ENCODE peak calls at places on chromosomes 13 and 19, in seven cellular contexts. A is AG04449; Y is activated CD4-positive, alpha-beta T cell treated with anti-CD3 and anti-CD28 coated beads for 24 hours; Z is NK-92 treated with Interleukin-12 subunit alpha and Interleukin-12 subunit beta, amount 100 ng/mL, for 24 hours; N is stimulated activated CD8-positive, alpha-beta memory T cell treated with anti-CD3 and anti-CD28 coated beads, Interleukin-2, amount 100 ng/mL, for 48 hours; V is globus pallidus; O is iris pigment epithelial cell. L is an unnamed sample.

GRCh38 chr19:7925171-7925837 is 631 bp downstream of the CTXN1 start:
- DNase-seq in A (no peak), Y (peak; percentile 74), Z (no peak), N (peak; percentile 79), V (no peak), O (peak; percentile 54), L (peak; percentile 68)

GRCh38 chr13:78650725-78651083 is 8.3 kb downstream of the OBI1 start:
- DNase-seq in A (no peak), Y (no peak), Z (no peak), N (no peak), V (no peak), O (no peak), L (no peak)

GRCh38 chr19:39038098-39038497 is 5.7 kb upstream of the FBXO27 start:
- DNase-seq in A (no peak), Y (no peak), Z (no peak), N (no peak), V (peak; percentile 50), O (peak; percentile 63), L (peak; percentile 19)

GRCh38 chr19:18590273-18591272 is 2.0 kb downstream of the REX1BD start:
- DNase-seq in A (no peak), Y (no peak), Z (no peak), N (no peak), V (peak; percentile 86), O (peak; percentile 84), L (peak; percentile 69)

GRCh38 chr19:8209965-8210659 is 942 bp downstream of the CERS4 start:
- DNase-seq in A (no peak), Y (no peak), Z (no peak), N (no peak), V (no peak), O (no peak), L (no peak)

GRCh38 chr19:29484876-29485275 is 40.9 kb upstream of the VSTM2B start:
- DNase-seq in A (no peak), Y (no peak), Z (no peak), N (no peak), V (no peak), O (no peak), L (no peak)

GRCh38 chr13:25973085-25973484 is 78.7 kb downstream of the SHISA2 start:
- DNase-seq in A (no peak), Y (no peak), Z (no peak), N (no peak), V (no peak), O (no peak), L (no peak)

GRCh38 chr19:16470911-16471811 is 609 bp downstream of the EPS15L1 start:
- DNase-seq in A (no peak), Y (no peak), Z (no peak), N (peak; percentile 14), V (peak; percentile 24), O (peak; percentile 71), L (peak; percentile 36)

GRCh38 chr13:108700421-108701170 is 71.2 kb downstream of the MYO16 start:
- DNase-seq in A (no peak), Y (no peak), Z (no peak), N (no peak), V (no peak), O (peak; percentile 89), L (peak; percentile 97)

GRCh38 chr13:44591316-44591715 is 15.2 kb upstream of the TSC22D1 start:
- DNase-seq in A (no peak), Y (no peak), Z (no peak), N (no peak), V (no peak), O (no peak), L (no peak)

GRCh38 chr13:30880756-30881155 is 25.3 kb upstream of the MEDAG start:
- DNase-seq in A (peak; percentile 82), Y (no peak), Z (no peak), N (no peak), V (no peak), O (peak; percentile 95), L (peak; percentile 93)

GRCh38 chr13:90238433-90238832 is 1109.1 kb upstream of the MIR17HG start:
- DNase-seq in A (no peak), Y (no peak), Z (no peak), N (no peak), V (no peak), O (peak; percentile 61), L (peak; percentile 29)

GRCh38 chr19:19514881-19515763 is at the start of gene TSSK6:
- DNase-seq in A (no peak), Y (no peak), Z (no peak), N (no peak), V (no peak), O (no peak), L (no peak)

GRCh38 chr13:73335226-73335625 is 276.4 kb downstream of the KLF5 start:
- DNase-seq in A (peak; percentile 23), Y (no peak), Z (no peak), N (no peak), V (no peak), O (peak; percentile 92), L (peak; percentile 71)

GRCh38 chr13:41680900-41681299 is 223.6 kb downstream of the RGCC start:
- DNase-seq in A (no peak), Y (no peak), Z (no peak), N (no peak), V (no peak), O (no peak), L (no peak)

GRCh38 chr13:107977175-107977574 is 238.2 kb downstream of the LIG4 start:
- DNase-seq in A (no peak), Y (no peak), Z (no peak), N (no peak), V (no peak), O (no peak), L (no peak)